ENCODE peak calls at places on chromosomes 6 and 20, in four cellular contexts. Y is endothelial cell of umbilical vein, C is HepG2, B is GM12878. F is an unnamed sample.

GRCh38 chr6:71080793-71081192 is 123.9 kb upstream of the B3GAT2 start:
- DNase-seq in B (no peak), Y (no peak), C (no peak), F (no peak)

GRCh38 chr6:33278392-33278741 is 1.4 kb downstream of the B3GALT4 start:
- DNase-seq in C (no peak), B (no peak), Y (no peak), F (no peak)

GRCh38 chr6:98839788-98840361 is 5.5 kb downstream of the POU3F2 start:
- DNase-seq in C (peak), B (no peak), Y (no peak), F (peak)

GRCh38 chr20:50413088-50413500 is 97.1 kb upstream of the PTPN1 start:
- DNase-seq in C (peak), B (no peak), Y (no peak), F (peak)

GRCh38 chr20:63071541-63072181 is 64.9 kb upstream of the BHLHE23 start:
- DNase-seq in C (no peak), Y (no peak), B (no peak), F (no peak)

GRCh38 chr6:124400600-124400999 is 561.6 kb upstream of the RNF217 start:
- DNase-seq in B (no peak), C (no peak), Y (no peak), F (no peak)

GRCh38 chr20:17825949-17826843 is 126.4 kb downstream of the BANF2 start:
- DNase-seq in B (peak), C (peak), Y (no peak), F (no peak)

GRCh38 chr6:34317882-34318491 is 69.2 kb upstream of the SMIM29 start:
- DNase-seq in B (no peak), Y (no peak), C (no peak), F (no peak)

GRCh38 chr20:2132461-2132901 is 30.9 kb downstream of the STK35 start:
- DNase-seq in C (no peak), B (no peak), Y (no peak), F (no peak)

GRCh38 chr6:114007451-114007953 is 36.6 kb upstream of the HDAC2 start:
- DNase-seq in Y (no peak), C (no peak), B (peak), F (no peak)

GRCh38 chr6:22271044-22271443 is 25.8 kb downstream of the PRL start:
- DNase-seq in B (peak), C (no peak), Y (no peak), F (no peak)

GRCh38 chr6:11729083-11729482 is 49.5 kb downstream of the ADTRP start:
- DNase-seq in Y (no peak), C (no peak), B (no peak), F (no peak)

GRCh38 chr6:112253842-112254816 is at the start of gene LAMA4:
- DNase-seq in B (no peak), Y (peak), C (no peak), F (no peak)

GRCh38 chr6:20477485-20477884 is 56.8 kb upstream of the CDKAL1 start:
- DNase-seq in B (no peak), Y (no peak), C (no peak), F (no peak)

GRCh38 chr6:158457616-158458278 is 102.1 kb upstream of the TMEM181 start:
- DNase-seq in C (no peak), B (no peak), Y (no peak), F (no peak)

GRCh38 chr6:47079638-47080037 is 37.5 kb upstream of the ADGRF1 start:
- DNase-seq in C (no peak), B (no peak), Y (peak), F (peak)

GRCh38 chr20:63555661-63556381 is 1.9 kb downstream of the FNDC11 start:
- DNase-seq in B (no peak), C (no peak), Y (no peak), F (no peak)

DNA sequence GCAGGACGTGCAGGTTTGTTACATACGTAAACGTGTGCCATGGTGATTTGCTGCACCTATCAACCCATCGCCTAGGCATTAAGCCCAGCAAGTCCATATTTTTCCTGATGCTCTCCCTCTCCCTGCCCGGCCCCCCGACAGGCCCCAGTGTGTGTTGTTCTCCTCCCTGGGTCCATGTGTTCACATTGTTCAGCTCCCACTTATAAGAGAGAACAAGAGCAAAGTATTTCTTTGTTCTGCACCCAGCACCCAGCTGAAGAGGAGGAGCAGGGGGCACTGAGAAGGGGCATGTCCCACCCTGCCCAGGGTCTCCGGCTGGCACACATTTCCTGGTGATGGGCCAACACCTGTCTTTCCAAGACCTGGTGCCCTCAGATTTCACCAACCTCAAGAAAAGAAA is 251.1 kb upstream of the ARID1B start:
- DNase-seq in B (no peak), Y (no peak), C (no peak), F (no peak)
- TF ChIP-seq MYC in B (no peak), Y (no peak), C (no peak), F (no peak)

DNA sequence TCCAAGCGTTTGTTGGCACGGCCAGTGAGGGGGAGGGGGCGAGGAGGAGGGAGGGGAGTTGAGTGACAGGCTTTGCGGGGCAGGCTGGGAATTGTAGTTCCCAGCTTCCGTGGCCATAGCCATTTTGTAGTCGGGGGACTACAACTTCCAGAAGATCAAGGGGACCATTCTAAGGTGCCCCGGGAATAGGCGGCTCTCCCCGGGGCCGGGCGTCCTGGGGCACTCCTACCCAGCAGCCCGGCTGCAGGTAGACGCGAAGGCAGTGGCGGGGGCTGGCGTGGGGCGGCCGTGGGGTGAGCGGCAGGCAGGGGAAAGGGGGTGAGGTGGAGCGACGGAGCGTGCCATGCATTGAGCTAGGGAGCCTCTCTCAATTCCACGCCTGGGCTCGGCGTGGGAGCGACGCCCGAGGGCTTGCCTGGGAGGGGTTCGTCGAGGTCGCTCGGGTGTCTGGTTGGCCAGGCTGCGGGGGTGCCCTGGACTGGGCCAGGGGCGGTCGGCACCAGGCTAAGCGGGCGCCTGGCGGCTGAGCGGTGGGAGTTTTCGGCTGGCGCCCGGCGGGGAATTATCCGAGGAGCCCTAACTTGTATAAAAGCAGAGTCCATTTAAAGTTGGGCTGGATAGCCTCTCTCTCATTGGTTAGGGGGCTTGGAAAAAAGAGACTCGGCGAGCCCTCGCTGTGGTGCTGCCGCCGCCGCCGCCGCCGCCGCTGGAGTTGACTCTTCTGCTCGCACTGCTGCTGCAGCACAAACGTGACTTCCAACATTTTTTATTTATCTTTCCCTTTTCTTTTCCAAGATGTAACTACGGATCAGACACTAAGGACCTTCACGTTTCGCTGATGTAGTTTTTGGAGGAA is at the start of gene JARID2:
- DNase-seq in B (peak), C (peak), Y (peak), F (peak)
- TF ChIP-seq POLR2A in B (peak), C (peak), Y (peak), F (peak)

GRCh38 chr6:7052441-7052936 is 55.3 kb upstream of the RREB1 start:
- DNase-seq in Y (no peak), C (no peak), B (no peak), F (peak)

GRCh38 chr6:7053125-7053784 is 54.5 kb upstream of the RREB1 start:
- DNase-seq in B (no peak), C (no peak), Y (no peak), F (peak)

GRCh38 chr6:7050099-7050498 is 57.7 kb upstream of the RREB1 start:
- DNase-seq in C (no peak), B (no peak), Y (no peak), F (peak)

GRCh38 chr6:7051780-7052440 is 55.9 kb upstream of the RREB1 start:
- DNase-seq in Y (peak), B (no peak), C (no peak), F (peak)

DNA sequence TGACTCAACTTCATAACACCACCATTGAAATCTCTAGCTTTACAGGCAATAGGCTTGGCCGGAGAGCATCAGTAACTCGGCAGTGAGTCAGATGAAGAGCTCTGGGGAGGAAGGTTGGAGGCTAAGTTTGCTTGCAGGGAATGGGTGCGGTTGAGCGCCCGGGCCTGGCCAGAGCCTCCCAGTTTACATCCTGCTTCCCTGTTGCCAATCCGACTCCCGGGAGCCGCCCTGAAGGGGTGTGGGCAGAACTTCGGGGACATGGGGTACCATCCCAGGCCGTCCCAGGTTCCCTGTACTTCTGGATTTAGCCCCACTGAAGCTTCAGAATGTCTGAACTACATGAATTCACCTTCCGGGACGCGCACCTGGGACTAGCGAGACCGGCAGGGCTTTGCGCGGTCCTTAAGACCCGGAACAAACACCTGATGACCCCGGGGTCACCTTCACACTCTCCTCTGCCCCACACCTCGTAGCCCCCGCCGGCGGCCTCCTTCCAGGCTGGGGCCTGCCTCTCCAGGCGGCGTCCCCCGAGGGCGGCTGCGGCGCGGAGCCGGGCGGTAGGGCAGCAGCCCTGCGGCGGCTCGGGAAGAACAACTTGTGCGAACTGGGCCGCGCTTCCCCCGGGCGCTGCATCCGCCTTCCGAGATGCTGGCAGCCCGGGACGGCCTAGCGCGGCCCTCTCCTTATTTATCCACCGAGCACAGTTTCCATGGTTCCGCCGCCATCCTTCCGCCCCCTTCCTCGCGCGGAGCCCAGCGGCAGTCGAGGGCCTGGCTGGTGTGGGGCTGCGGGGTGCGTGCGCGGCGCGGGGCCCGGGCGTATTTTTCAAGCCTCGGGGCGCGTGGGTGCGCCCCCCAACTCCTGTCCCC is 56.6 kb upstream of the RREB1 start:
- DNase-seq in C (no peak), B (no peak), Y (peak), F (peak)
- TF ChIP-seq MYC in C (no peak), B (no peak), Y (no peak), F (no peak)

GRCh38 chr6:44219053-44219814 is 2.5 kb downstream of the MYMX start:
- DNase-seq in B (no peak), C (peak), Y (peak), F (peak)
- TF ChIP-seq POLR2A in B (peak), C (no peak), Y (peak), F (peak)

DNA sequence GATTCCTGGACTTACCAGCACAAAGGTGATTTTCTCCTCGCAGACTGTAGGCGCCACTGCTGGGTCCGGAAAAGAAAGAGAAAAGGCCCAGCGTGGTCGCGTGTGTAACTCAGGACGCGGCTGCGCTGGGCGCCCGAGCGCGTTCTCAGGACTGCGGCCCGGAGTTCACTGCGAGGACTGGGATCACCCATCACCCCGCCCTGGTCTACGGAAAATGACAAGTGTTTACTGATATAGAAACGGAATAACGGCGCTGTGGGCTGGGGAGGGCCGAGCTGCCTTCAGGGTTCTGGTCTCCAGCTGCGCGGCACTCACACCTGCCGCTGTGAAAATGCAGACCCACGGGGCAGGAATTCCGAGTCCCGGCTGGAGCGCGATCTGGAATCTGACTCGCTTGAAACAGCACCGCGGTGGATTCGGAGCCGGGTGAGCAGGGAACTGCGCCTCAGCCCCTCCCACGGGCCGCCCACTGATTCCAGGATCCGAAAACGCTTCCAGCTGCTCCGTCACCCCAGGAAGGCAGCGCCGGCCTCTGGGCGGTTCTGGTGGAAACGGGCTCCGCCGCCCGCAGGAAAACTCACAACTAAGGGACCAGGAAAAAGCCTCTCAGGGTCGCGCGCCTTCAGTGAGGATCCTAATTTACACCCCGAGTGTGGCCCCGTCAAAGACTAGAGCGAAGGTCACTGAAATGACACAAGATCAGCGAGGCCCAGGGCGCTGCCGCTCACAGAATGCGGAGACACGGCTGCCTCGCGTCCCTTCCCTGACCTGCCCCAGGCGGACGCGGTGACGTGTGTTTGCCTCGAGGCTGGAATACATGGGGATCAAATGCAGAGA is 34.5 kb downstream of the HLA-A start:
- DNase-seq in Y (peak), B (peak), C (peak), F (peak)
- TF ChIP-seq MYC in Y (no peak), B (no peak), C (peak), F (no peak)

DNA sequence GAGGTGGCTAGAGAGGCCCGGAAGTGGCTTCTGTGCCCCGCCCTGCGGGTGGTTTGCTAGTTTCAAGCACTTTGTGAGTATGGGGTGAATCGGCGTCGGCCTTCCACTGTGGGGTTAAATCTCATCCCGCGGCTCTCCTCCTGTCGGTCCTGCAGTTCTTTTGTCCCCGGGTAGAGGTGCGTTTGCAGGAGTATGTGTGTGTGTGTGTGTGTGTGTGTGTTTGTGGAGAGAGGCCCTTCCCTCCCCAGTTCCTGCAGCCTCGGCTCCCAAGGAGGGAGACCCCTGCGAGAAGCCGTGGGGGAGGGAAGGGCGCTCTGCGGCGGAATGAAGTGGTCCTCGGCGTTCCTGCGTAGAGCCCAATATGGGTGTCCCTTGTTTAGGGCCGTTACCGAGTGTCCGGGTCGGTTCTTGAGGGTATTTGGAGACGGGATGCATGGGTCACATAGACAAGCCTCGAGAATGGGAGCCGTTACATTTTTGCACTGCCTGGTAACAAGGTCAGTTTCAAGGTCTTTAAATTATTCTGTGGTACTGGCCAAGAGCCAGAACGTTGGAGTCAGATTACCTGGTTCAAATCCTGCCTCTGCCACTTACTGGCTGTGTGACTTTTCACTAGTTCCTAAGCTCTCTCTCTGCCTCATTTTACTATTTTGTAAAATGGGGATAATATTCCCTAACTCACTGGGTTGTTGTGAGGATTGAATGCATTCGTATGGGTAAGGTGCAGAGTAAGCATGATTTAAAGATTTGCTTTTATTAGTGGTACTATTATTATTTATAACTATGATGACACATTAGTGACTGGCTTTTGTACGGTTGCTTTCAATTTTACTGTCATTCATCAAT is at the start of gene ZKSCAN3:
- DNase-seq in Y (peak), B (peak), C (peak), F (peak)
- TF ChIP-seq POLR2A in Y (peak), B (peak), C (peak), F (peak)

GRCh38 chr20:13220857-13221297 is at the start of gene ISM1:
- DNase-seq in C (no peak), B (no peak), Y (no peak), F (no peak)
- TF ChIP-seq MYC in C (peak), B (no peak), Y (no peak), F (no peak)

GRCh38 chr6:26351544-26351953 is 13.4 kb upstream of the BTN3A2 start:
- DNase-seq in C (peak), Y (peak), B (no peak), F (peak)
- TF ChIP-seq POLR2A in C (no peak), Y (no peak), B (no peak), F (no peak)

GRCh38 chr6:80504882-80505281 is 398.4 kb downstream of the BCKDHB start:
- DNase-seq in Y (no peak), C (no peak), B (no peak), F (no peak)

GRCh38 chr6:80503660-80504059 is 397.2 kb downstream of the BCKDHB start:
- DNase-seq in Y (no peak), C (peak), B (no peak), F (no peak)

GRCh38 chr6:80508885-80509630 is 402.6 kb downstream of the BCKDHB start:
- DNase-seq in C (peak), B (no peak), Y (no peak), F (peak)
- TF ChIP-seq MYC in C (no peak), B (no peak), Y (no peak), F (no peak)

GRCh38 chr6:41545703-41546474 is at the start of gene FOXP4:
- DNase-seq in C (peak), B (peak), Y (peak), F (peak)
- TF ChIP-seq POLR2A in C (no peak), B (peak), Y (no peak), F (no peak)